ENCODE peak calls at places on chromosome 6, in five cellular contexts. D is K562, F is HepG2, U is GM12878, V is H1. K is an unnamed sample.

GRCh38 chr6:37615564-37616340 is 81.9 kb downstream of the MDGA1 start:
- DNase-seq in D (peak), V (no peak), F (no peak), U (no peak), K (peak)

GRCh38 chr6:74631558-74631957 is 574.3 kb downstream of the COL12A1 start:
- DNase-seq in V (no peak), U (no peak), D (no peak), F (no peak), K (no peak)

GRCh38 chr6:68760941-68761676 is 126.0 kb downstream of the ADGRB3 start:
- DNase-seq in F (no peak), V (no peak), U (no peak), D (peak), K (no peak)

GRCh38 chr6:15434263-15434662 is 188.4 kb downstream of the JARID2 start:
- DNase-seq in F (no peak), U (no peak), V (no peak), D (peak), K (no peak)

GRCh38 chr6:90458353-90459224 is 128.3 kb downstream of the MAP3K7 start:
- DNase-seq in U (no peak), V (no peak), D (peak), F (no peak), K (no peak)

GRCh38 chr6:126821706-126822105 is 296.8 kb upstream of the RSPO3 start:
- DNase-seq in F (no peak), D (no peak), U (no peak), V (no peak), K (no peak)

GRCh38 chr6:35970181-35970580 is 49.3 kb upstream of the SRPK1 start:
- DNase-seq in U (no peak), F (no peak), V (no peak), D (no peak), K (no peak)

GRCh38 chr6:166853371-166854325 is 102.7 kb downstream of the RNASET2 start:
- DNase-seq in U (no peak), F (no peak), V (peak), D (no peak), K (no peak)

GRCh38 chr6:48229849-48230248 is 118.9 kb upstream of the PTCHD4 start:
- DNase-seq in D (no peak), F (no peak), V (no peak), U (no peak), K (no peak)

GRCh38 chr6:3285049-3285639 is 26.4 kb downstream of the PSMG4 start:
- DNase-seq in F (no peak), U (no peak), V (no peak), D (no peak), K (no peak)

GRCh38 chr6:27422651-27423332 is 34.2 kb downstream of the ZNF391 start:
- DNase-seq in D (no peak), F (no peak), V (peak), U (no peak), K (no peak)

GRCh38 chr6:2448826-2449571 is 203.6 kb upstream of the GMDS start:
- DNase-seq in U (no peak), V (no peak), D (peak), F (peak), K (peak)

GRCh38 chr6:16061833-16062232 is 67.1 kb upstream of the MYLIP start:
- DNase-seq in F (no peak), D (no peak), U (no peak), V (no peak), K (no peak)

GRCh38 chr6:36626636-36627035 is 32.5 kb downstream of the SRSF3 start:
- DNase-seq in V (no peak), U (no peak), D (no peak), F (no peak), K (no peak)

GRCh38 chr6:137641474-137642077 is 147.4 kb upstream of the OLIG3 start:
- DNase-seq in D (peak), F (peak), V (peak), U (no peak), K (peak)

DNA sequence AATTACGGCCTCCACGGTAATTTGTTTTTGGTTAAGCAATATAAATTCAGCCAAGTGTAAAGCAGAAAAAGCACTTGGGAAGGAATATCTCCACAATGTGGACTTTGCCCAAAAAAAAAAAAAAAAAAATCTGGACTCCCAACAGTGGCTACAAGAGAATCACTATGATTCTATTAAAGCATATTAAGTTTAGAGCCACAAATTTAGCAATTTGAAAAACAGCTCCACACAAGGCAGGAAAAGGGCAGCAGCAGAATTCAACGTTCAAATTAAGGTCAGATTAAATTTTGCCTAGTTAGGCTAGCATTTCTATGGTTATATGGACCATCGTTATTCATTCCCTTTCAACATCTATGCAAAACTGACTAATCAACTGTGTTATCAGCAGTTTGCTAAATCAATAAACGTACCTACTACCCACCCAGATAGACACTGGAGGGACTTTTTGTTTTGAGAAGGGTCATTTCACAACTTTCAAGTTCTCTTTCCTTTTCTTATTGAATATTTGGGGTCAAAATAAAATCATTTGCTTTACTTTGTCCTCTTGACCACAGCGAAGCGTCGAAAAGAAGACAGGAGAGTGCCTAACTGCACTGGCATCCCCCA is 1.0 kb downstream of the MCM9 start:
- DNase-seq in V (no peak), U (no peak), F (no peak), D (no peak), K (no peak)
- H2AFZ ChIP-seq in V (no peak), U (peak), F (no peak), D (peak), K (no peak)

GRCh38 chr6:54680531-54680930 is 166.0 kb upstream of the FAM83B start:
- DNase-seq in F (no peak), V (no peak), D (no peak), U (no peak), K (no peak)

GRCh38 chr6:54681267-54681666 is 165.3 kb upstream of the FAM83B start:
- DNase-seq in F (no peak), V (no peak), D (no peak), U (no peak), K (no peak)

GRCh38 chr6:54681987-54682386 is 164.6 kb upstream of the FAM83B start:
- DNase-seq in V (no peak), U (no peak), F (no peak), D (no peak), K (peak)
- TF ChIP-seq ATF3 in V (no peak), U (no peak), F (no peak), D (no peak), K (peak)

DNA sequence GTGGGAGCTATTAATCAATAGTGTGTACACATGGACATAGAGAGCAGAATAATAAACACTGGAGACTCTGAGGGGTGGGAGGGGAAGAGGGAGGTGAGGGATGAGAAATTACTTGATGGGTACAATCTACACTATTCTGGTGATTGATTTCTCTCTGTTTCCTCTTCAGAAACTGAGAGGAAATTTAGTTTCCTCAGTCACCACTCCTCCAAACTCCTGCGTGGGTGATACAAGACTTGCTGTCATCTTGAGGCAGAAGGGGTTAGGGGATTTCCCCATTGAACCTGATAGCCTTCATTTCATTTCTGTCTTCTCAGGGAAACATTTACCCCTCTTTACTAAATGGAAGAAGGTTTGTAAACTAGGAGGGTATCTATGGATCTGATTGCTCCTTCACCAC is 84.3 kb upstream of the ESR1 start:
- DNase-seq in V (no peak), F (no peak), U (no peak), D (no peak), K (no peak)
- TF ChIP-seq CTCF in V (no peak), F (no peak), U (no peak), D (no peak), K (no peak)

GRCh38 chr6:43702522-43703440 is 15.2 kb upstream of the MRPS18A start:
- DNase-seq in V (peak), D (peak), U (no peak), F (peak), K (peak)
- H2AFZ ChIP-seq in V (peak), D (peak), U (no peak), F (peak), K (peak)

GRCh38 chr6:88380083-88380482 is 213.9 kb upstream of the CNR1 start:
- DNase-seq in F (no peak), D (no peak), V (no peak), U (no peak), K (no peak)
- TF ChIP-seq ATF3 in F (no peak), D (no peak), V (no peak), U (no peak), K (no peak)

GRCh38 chr6:29858006-29858405 is 30.4 kb downstream of the HLA-G start:
- DNase-seq in D (no peak), U (no peak), V (no peak), F (no peak), K (no peak)

GRCh38 chr6:29851190-29851589 is 23.6 kb downstream of the HLA-G start:
- DNase-seq in F (no peak), D (no peak), V (no peak), U (no peak), K (no peak)

GRCh38 chr6:29850011-29850553 is 22.5 kb downstream of the HLA-G start:
- DNase-seq in F (no peak), D (peak), U (no peak), V (no peak), K (no peak)

GRCh38 chr6:29847871-29848630 is 20.4 kb downstream of the HLA-G start:
- DNase-seq in V (peak), F (peak), D (peak), U (peak), K (peak)

GRCh38 chr6:29853245-29853644 is 25.6 kb downstream of the HLA-G start:
- DNase-seq in F (no peak), V (no peak), U (no peak), D (no peak), K (no peak)
- TF ChIP-seq CTCF in F (peak), V (no peak), U (no peak), D (no peak), K (no peak)

DNA sequence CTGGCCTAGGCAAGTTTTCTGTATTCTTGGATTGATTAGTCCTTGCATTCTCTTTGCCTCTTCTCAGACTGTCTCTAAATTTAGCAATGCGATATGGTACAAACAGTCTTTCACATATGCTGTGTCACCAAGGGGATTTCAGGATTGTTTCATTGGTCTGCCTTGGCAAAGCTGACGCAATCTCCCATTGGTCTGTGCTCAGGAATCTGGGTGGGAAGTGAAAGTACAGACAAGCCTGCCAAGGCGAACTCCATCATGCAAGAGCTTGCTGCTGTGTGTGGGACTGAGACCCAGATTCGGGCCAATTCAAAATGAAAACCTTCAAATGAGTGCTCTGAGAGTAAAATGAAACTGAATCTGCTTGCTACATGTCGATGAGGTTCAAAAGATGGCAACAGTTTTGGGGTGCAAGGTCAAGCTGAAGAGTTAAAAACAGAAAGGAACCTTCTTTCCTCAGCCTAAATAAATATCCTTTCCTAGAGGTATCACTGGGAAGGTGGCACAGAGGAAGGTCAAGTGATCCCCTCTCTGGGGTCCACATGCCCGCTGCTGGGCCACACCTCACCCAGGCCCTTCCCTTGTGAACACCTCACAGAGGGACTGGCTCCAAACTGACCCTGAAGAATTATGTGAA is 198.8 kb upstream of the PREP start:
- DNase-seq in F (peak), D (peak), U (peak), V (no peak), K (no peak)
- H2AFZ ChIP-seq in F (peak), D (peak), U (peak), V (peak), K (no peak)

GRCh38 chr6:109051301-109051700 is 43.3 kb downstream of the SESN1 start:
- DNase-seq in D (no peak), V (no peak), U (no peak), F (peak), K (no peak)
- TF ChIP-seq ATF3 in D (no peak), V (no peak), U (no peak), F (no peak), K (no peak)

GRCh38 chr6:33609444-33610034 is 11.6 kb upstream of the ITPR3 start:
- DNase-seq in D (no peak), U (no peak), F (no peak), V (no peak), K (no peak)

GRCh38 chr6:33609019-33609418 is 12.1 kb upstream of the ITPR3 start:
- DNase-seq in D (no peak), U (no peak), F (no peak), V (no peak), K (no peak)

GRCh38 chr6:33606642-33607041 is 14.5 kb upstream of the ITPR3 start:
- DNase-seq in F (no peak), D (no peak), U (no peak), V (no peak), K (no peak)

GRCh38 chr6:33607126-33607783 is 13.9 kb upstream of the ITPR3 start:
- DNase-seq in V (no peak), D (no peak), U (no peak), F (no peak), K (no peak)

GRCh38 chr6:33607784-33608161 is 13.3 kb upstream of the ITPR3 start:
- DNase-seq in D (no peak), V (no peak), U (no peak), F (peak), K (peak)
- TF ChIP-seq CTCF in D (peak), V (peak), U (peak), F (peak), K (peak)